ENCODE peak calls at places on chromosomes 2 and 18, in six cellular contexts. N, B, S, R, F and E are unnamed samples.

GRCh38 chr2:232321156-232321816 is 57.3 kb upstream of the ALPP start:
- DNase-seq in R (no peak), S (no peak), B (no peak), N (no peak), F (no peak), E (no peak)

GRCh38 chr2:76688732-76689131 is 833.4 kb downstream of the LRRTM4 start:
- DNase-seq in N (no peak), F (no peak), R (no peak), B (no peak), S (no peak), E (no peak)

GRCh38 chr2:234240917-234241316 is 190.4 kb downstream of the SPP2 start:
- DNase-seq in N (peak), F (peak), B (no peak), R (no peak), S (peak), E (peak)

GRCh38 chr2:207154556-207155179 is 11.1 kb downstream of the KLF7 start:
- DNase-seq in S (no peak), B (no peak), R (peak), F (no peak), N (no peak), E (no peak)

GRCh38 chr2:109029444-109030193 is 40.6 kb upstream of the EDAR start:
- DNase-seq in R (no peak), N (no peak), F (no peak), B (no peak), S (no peak), E (no peak)

GRCh38 chr18:9711361-9712129 is 3.4 kb downstream of the RAB31 start:
- DNase-seq in F (no peak), B (no peak), R (no peak), S (no peak), N (no peak), E (no peak)

GRCh38 chr18:32349728-32350395 is 120.8 kb downstream of the GAREM1 start:
- DNase-seq in N (peak), F (peak), R (peak), S (peak), B (peak), E (peak)

GRCh38 chr2:189124175-189124574 is 55.4 kb downstream of the COL5A2 start:
- DNase-seq in B (no peak), S (no peak), F (peak), R (no peak), N (peak), E (no peak)

GRCh38 chr2:205766765-205767359 is 84.6 kb downstream of the NRP2 start:
- DNase-seq in F (peak), R (peak), S (peak), B (no peak), N (peak), E (no peak)

GRCh38 chr2:6368271-6368670 is 497.4 kb downstream of the CMPK2 start:
- DNase-seq in R (no peak), S (peak), N (no peak), B (no peak), F (peak), E (peak)

GRCh38 chr2:47070920-47071824 is 83.9 kb downstream of the STPG4 start:
- DNase-seq in S (peak), B (no peak), N (peak), R (peak), F (peak), E (peak)

GRCh38 chr2:226031078-226031937 is 631.8 kb downstream of the NYAP2 start:
- DNase-seq in B (peak), R (peak), S (peak), N (peak), F (peak), E (peak)

GRCh38 chr2:99430614-99431258 is 59.1 kb downstream of the REV1 start:
- DNase-seq in R (no peak), F (peak), N (no peak), S (no peak), B (no peak), E (peak)

GRCh38 chr2:9416962-9417316 is 6.4 kb downstream of the ITGB1BP1 start:
- DNase-seq in F (no peak), N (no peak), S (no peak), B (no peak), R (no peak), E (no peak)

GRCh38 chr2:128262315-128263253 is 56.1 kb downstream of the HS6ST1 start:
- DNase-seq in R (no peak), F (no peak), S (no peak), N (no peak), B (peak), E (no peak)

GRCh38 chr2:130985206-130985779 is 108.0 kb downstream of the FAM168B start:
- DNase-seq in F (no peak), B (no peak), N (no peak), S (no peak), R (no peak), E (no peak)

GRCh38 chr2:44943693-44944101 is 2.2 kb downstream of the SIX3 start:
- DNase-seq in F (no peak), S (no peak), R (no peak), B (peak), N (no peak), E (no peak)
- TF ChIP-seq CTCF in F (no peak), S (no peak), R (no peak), B (no peak), N (no peak), E (no peak)

DNA sequence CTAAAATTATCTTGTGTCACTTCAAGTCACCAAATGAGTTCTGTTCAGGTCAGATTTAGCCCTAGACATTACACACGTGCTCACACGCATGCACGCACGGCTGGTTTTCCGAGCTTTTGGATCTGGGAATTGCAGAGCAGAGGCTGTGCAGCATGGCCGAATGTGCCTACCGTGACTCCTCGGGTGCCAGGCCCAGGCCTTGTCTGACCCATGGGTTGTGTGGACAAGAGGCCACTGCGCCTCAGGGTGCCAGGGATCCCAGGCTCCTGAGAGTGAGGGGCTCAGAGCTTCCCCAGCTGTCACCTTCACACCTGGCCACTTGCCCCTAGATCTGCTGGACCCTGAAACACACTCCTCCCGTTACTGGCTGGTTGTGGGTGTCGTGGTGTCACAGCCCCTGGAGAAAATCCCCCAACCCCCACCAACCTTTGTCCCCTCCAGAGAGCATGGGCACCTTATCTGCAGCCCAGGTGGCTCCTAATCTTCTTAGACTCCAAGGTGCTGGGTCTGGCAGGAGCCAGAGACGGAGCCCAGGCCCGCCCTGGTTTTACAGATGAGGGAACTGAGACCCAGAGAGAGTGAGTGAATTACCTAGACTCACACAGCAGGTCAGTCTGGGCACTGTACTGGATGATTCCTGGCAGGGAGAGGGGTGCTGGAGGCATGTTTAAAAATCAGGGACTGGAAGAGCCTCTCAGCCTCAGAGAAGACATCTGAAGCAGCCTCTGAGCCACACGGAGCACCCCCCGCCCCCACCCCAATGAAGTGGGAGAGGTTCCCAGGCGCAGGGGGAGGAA is 56.8 kb downstream of the ATOH8 start:
- DNase-seq in F (no peak), B (no peak), N (no peak), S (no peak), R (no peak), E (no peak)
- H3K4me3 ChIP-seq in F (no peak), B (no peak), N (no peak), S (no peak), R (no peak), E (no peak)

DNA sequence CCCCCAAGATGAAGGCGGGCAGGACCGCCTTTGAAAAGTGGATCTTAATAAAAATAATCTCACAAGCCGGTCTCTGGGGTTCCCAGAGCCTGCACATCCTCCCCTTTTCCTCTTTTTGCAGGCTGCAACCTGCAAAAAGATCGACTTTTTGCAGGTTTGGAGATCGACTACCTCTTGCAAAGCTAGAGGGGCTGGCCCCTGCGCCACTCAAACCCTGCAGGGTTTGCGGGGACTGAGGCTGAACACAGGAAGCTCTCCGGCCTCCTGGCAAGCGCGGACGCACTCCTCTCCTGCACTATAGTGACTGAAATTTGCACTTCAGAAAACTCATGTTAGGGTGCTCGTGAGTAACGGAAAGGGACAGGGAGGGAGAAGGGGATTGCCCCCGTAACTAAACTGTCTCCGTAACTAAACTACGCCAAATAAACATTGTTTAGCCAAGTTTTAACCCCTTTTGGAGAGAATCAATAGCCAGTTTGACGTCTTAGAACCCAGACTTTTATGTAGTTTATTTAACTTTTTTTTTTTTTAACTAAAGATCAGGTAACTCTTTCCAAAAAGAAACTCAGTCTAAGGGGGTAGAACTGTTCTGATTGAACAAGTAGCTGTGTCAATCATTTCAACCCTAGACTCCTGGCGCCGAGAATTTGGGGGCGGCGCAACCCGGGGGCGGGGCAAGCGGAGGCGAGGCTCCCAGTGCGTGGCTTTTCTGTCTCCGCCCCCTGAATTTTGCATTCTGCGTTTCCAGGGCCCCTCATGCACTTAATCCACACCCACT is 2.5 kb downstream of the IGFBP5 start:
- DNase-seq in B (no peak), F (peak), N (peak), R (peak), S (peak), E (no peak)
- TF ChIP-seq CTCF in B (no peak), F (no peak), N (no peak), R (no peak), S (no peak), E (no peak)

DNA sequence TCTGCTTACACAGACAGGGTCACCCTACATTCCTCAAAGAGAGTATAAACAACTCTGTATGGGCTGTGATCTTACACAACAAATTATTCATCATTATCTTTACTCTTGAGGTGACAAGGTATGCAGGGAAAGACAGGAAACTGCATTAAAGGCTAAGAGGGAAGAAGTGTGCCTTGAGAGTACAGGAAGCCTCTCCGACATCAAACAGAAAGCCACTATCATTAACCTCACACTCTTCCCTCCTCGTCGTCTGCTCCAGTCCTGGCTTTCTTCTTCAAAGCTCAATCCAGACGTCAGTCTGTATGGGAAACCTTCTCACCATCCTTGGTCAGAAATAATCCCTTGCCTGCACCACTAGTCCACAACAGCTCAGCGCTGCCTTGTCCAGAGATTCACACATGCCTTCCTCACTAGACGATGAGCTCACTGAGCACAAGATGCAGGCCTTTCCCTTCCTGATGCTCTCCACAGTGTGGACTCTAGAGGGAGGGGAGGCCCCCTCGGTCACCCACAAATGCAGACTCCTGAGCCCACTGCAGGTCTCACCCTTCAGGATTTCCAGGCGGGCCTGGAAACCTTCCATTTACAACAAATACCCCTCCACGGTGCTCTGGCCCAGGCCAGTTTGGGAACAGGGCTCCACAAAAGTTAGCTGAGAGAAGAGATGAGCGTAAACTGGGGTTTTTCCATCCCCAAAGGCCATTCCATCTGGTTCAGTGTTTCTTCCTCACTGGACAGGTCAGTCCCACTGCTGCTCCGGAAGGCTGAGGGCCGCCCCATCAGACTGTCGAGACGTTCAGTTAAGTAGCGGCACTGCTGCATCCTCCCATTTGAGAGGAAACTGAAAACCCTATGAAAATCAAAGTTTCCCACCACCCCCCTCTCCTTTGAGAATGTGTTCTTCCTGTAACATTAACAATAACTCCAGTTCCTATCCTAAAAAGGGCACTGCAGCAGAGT is 55.9 kb downstream of the UXS1 start:
- DNase-seq in S (no peak), B (no peak), F (no peak), R (no peak), N (no peak), E (no peak)
- H3K4me3 ChIP-seq in S (no peak), B (no peak), F (no peak), R (no peak), N (no peak), E (no peak)

DNA sequence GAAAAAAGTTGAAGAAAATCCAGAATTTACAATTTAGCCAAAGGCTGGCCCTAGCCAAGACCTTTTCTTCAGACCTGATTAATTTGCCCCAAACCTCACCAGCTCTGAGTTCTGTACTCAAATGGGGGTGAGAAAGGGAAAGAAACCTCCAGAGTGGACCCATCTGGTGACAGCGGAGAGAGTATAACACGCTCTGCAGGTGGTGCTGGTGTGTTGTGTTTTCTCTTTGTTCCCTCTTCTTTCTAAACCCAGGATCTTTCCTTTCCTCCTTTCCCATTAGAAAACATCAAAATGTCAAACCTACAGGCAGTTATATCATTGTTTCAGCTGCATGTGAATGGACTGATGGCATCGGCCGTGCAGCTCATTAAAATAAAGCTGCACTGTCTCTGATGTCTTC is 253.3 kb upstream of the SP5 start:
- DNase-seq in N (no peak), S (no peak), R (no peak), B (no peak), F (no peak), E (no peak)
- TF ChIP-seq CTCF in N (peak), S (peak), R (no peak), B (no peak), F (no peak), E (no peak)

DNA sequence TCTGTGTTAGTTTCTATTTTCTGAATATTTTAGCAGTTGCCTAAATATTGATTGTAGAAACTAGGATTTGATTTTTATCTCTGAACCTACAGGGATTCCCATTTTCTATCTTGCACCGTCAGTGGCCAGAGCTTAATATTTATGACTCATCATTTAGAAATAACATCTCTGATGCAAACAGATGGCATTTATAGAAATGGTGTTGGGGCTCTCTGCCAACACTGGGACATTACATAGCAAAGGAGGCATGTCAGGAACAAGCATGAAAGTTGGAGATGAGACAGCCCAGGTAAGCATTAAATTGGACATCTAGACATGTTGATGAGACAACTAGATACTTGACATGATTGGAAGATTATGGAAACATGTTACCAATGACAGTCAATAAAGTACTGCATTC is 165.3 kb upstream of the SYT4 start:
- DNase-seq in F (no peak), R (no peak), S (peak), B (no peak), N (no peak), E (no peak)
- H3K4me3 ChIP-seq in F (no peak), R (no peak), S (no peak), B (no peak), N (no peak), E (no peak)